ENCODE peak calls at places on chromosomes 7 and 10, in six cellular contexts. O is neuronal stem cell, D is mesenchymal stem cell, W is trophoblast cell, Y is IMR-90, B is H1. K is an unnamed sample.

GRCh38 chr10:132604686-132605085 is 67.1 kb downstream of the INPP5A start:
- DNase-seq in D (no peak), B (no peak), O (no peak), W (no peak), Y (no peak), K (no peak)

GRCh38 chr10:91700273-91700672 is 67.4 kb upstream of the PPP1R3C start:
- DNase-seq in D (no peak), O (no peak), Y (no peak), B (no peak), W (no peak), K (no peak)

GRCh38 chr10:52106895-52107294 is 207.2 kb upstream of the DKK1 start:
- DNase-seq in B (no peak), Y (peak; percentile 39), O (no peak), D (peak; percentile 40), W (no peak), K (no peak)

GRCh38 chr7:146539836-146540235 is 423.2 kb downstream of the CNTNAP2 start:
- DNase-seq in W (no peak), B (no peak), Y (no peak), O (no peak), D (no peak), K (no peak)

GRCh38 chr7:23062452-23062851 is 43.1 kb upstream of the KLHL7 start:
- DNase-seq in W (peak; percentile 43), Y (peak; percentile 80), B (no peak), O (no peak), D (no peak), K (no peak)

GRCh38 chr7:126702242-126703016 is 550.3 kb downstream of the GRM8 start:
- DNase-seq in Y (no peak), O (no peak), D (peak; percentile 55), W (peak; percentile 20), B (no peak), K (no peak)

GRCh38 chr7:143375298-143376034 is 5.7 kb upstream of the ZYX start:
- DNase-seq in O (no peak), W (no peak), Y (no peak), D (no peak), B (no peak), K (no peak)

GRCh38 chr7:124179641-124180040 is 146.8 kb upstream of the TMEM229A start:
- DNase-seq in O (no peak), W (no peak), B (no peak), D (no peak), Y (no peak), K (no peak)

GRCh38 chr10:120600871-120601644 is 144.0 kb downstream of the PLPP4 start:
- DNase-seq in D (no peak), W (no peak), O (peak; percentile 38), B (peak; percentile 63), Y (no peak), K (peak; percentile 68)

GRCh38 chr7:2258661-2259365 is 16.8 kb downstream of the NUDT1 start:
- DNase-seq in Y (no peak), B (no peak), W (no peak), O (no peak), D (no peak), K (no peak)

GRCh38 chr10:44591911-44592310 is 207.0 kb upstream of the CXCL12 start:
- DNase-seq in D (no peak), Y (no peak), O (no peak), B (no peak), W (no peak), K (no peak)

GRCh38 chr10:71999360-72000072 is 35.3 kb downstream of the CHST3 start:
- DNase-seq in D (peak; percentile 88), O (no peak), Y (peak; percentile 73), W (no peak), B (no peak), K (no peak)

GRCh38 chr7:31002256-31002655 is 38.5 kb downstream of the GHRHR start:
- DNase-seq in B (no peak), W (no peak), D (no peak), O (no peak), Y (no peak), K (no peak)

GRCh38 chr10:99709480-99710229 is 22.3 kb downstream of the COX15 start:
- DNase-seq in B (no peak), O (no peak), D (peak; percentile 79), W (no peak), Y (peak; percentile 73), K (peak; percentile 40)

DNA sequence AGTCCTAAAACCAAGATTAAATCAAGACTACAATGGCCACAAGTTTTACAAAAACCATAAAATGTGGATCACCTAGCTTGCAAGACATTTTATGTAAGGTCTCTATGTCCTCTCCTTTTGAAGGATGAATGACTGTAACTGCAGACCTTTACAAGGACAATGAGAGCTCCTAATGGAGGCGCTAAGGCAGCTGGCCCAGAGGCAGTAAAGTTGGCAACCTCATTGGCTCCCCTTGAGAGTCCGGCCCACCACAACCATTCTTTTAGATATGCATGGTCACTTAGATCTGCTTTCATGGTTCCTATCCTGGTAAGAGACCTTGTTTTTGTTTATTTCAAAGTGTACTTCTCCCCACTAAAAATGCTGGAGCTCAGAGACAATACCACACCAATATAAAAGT is 56.4 kb downstream of the FZD1 start:
- DNase-seq in W (no peak), Y (no peak), D (no peak), B (no peak), O (no peak), K (no peak)
- H3K14ac ChIP-seq in W (no peak overlapping the region), Y (no peak overlapping the region), D (no peak overlapping the region), B (no peak overlapping the region), O (no peak overlapping the region), K (no peak overlapping the region)

GRCh38 chr7:49125246-49125645 is 200.9 kb downstream of the CDC14C start:
- DNase-seq in B (no peak), Y (no peak), W (no peak), D (no peak), O (no peak), K (no peak)

GRCh38 chr7:49119706-49120105 is 195.4 kb downstream of the CDC14C start:
- DNase-seq in D (no peak), B (no peak), W (no peak), O (no peak), Y (no peak), K (no peak)
- H3K14ac ChIP-seq in D (no peak overlapping the region), B (no peak overlapping the region), W (no peak overlapping the region), O (no peak overlapping the region), Y (no peak overlapping the region), K (peak overlapping the region; percentile 73)

GRCh38 chr7:38671901-38672559 is 40.9 kb upstream of the AMPH start:
- DNase-seq in B (no peak), W (no peak), Y (no peak), O (no peak), D (no peak), K (no peak)

GRCh38 chr7:38664972-38665371 is 33.8 kb upstream of the AMPH start:
- DNase-seq in Y (no peak), W (no peak), O (no peak), D (no peak), B (no peak), K (no peak)

GRCh38 chr7:38675500-38676106 is 44.4 kb upstream of the AMPH start:
- DNase-seq in D (no peak), W (no peak), Y (no peak), B (no peak), O (no peak), K (no peak)

GRCh38 chr7:38673795-38674194 is 42.6 kb upstream of the AMPH start:
- DNase-seq in W (peak; percentile 47), O (no peak), B (no peak), Y (peak; percentile 84), D (peak; percentile 64), K (no peak)

DNA sequence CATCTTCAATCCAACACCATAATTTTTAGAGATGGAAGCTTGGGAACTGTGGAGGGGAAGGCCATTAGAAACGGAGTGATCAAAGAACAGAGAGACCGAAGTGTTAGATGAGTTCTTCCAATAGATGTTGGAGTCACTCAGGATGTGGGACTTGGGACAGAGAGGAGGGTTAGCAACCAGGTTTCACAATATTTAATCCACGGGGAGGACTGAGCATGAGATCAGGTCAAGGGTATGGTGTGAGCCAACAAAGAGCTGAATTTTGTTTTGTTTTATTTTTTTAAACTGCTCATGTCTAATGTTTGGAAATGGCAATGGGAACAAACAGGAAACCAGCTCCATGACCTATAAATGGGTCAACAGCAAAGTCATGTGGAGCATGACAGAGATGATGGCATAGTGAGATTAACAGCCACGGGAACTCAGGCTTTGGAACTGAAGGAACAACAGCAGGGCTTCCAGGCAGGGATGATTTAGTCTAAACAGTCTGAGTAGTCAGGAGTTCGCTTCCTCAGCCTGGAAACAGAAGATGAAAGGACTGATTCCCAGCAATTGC is 38.9 kb upstream of the AMPH start:
- DNase-seq in D (peak; percentile 2), O (no peak), B (no peak), W (no peak), Y (no peak), K (no peak)
- H3K14ac ChIP-seq in D (no peak overlapping the region), O (no peak overlapping the region), B (no peak overlapping the region), W (no peak overlapping the region), Y (no peak overlapping the region), K (no peak overlapping the region)

GRCh38 chr10:790821-791551 is 101.5 kb upstream of the DIP2C start:
- DNase-seq in W (no peak), B (peak; percentile 43), O (no peak), Y (no peak), D (no peak), K (no peak)
- H3K14ac ChIP-seq in W (no peak overlapping the region), B (no peak overlapping the region), O (no peak overlapping the region), Y (no peak overlapping the region), D (no peak overlapping the region), K (no peak overlapping the region)